ENCODE peak calls at places on chromosomes 4 and X, in eight cellular contexts. One of them, this sample, is unnamed.

GRCh38 chrX:129783176-129783776 is 3.5 kb downstream of the SASH3 start:
- DNase-seq in HL-60: no peak
- DNase-seq in vagina: no peak
- DNase-seq in breast epithelium: no peak
- DNase-seq in stomach: no peak
- DNase-seq in GM23338: no peak
- DNase-seq in esophagus muscularis mucosa: no peak
- DNase-seq in H1: no peak
- DNase-seq in this sample: no peak

GRCh38 chr4:138398297-138398696 is 156.1 kb upstream of the SLC7A11 start:
- DNase-seq in esophagus muscularis mucosa: no peak
- DNase-seq in H1: peak
- DNase-seq in stomach: no peak
- DNase-seq in GM23338: peak
- DNase-seq in breast epithelium: no peak
- DNase-seq in HL-60: no peak
- DNase-seq in vagina: no peak
- DNase-seq in this sample: no peak

GRCh38 chrX:45135616-45136015 is 65.1 kb downstream of the DIPK2B start:
- DNase-seq in vagina: no peak
- DNase-seq in HL-60: no peak
- DNase-seq in GM23338: no peak
- DNase-seq in H1: no peak
- DNase-seq in esophagus muscularis mucosa: no peak
- DNase-seq in breast epithelium: no peak
- DNase-seq in stomach: no peak
- DNase-seq in this sample: no peak

GRCh38 chrX:140440891-140441290 is 64.0 kb downstream of the SOX3 start:
- DNase-seq in HL-60: no peak
- DNase-seq in esophagus muscularis mucosa: no peak
- DNase-seq in vagina: no peak
- DNase-seq in GM23338: peak
- DNase-seq in stomach: no peak
- DNase-seq in breast epithelium: no peak
- DNase-seq in H1: no peak
- DNase-seq in this sample: no peak

GRCh38 chr4:8645753-8646124 is 53.2 kb downstream of the CPZ start:
- DNase-seq in esophagus muscularis mucosa: no peak
- DNase-seq in breast epithelium: peak
- DNase-seq in H1: no peak
- DNase-seq in GM23338: no peak
- DNase-seq in vagina: no peak
- DNase-seq in HL-60: no peak
- DNase-seq in stomach: peak
- DNase-seq in this sample: no peak

GRCh38 chr4:82282875-82283274 is 90.9 kb downstream of the HNRNPD start:
- DNase-seq in HL-60: no peak
- DNase-seq in breast epithelium: no peak
- DNase-seq in GM23338: peak
- DNase-seq in H1: no peak
- DNase-seq in esophagus muscularis mucosa: no peak
- DNase-seq in vagina: no peak
- DNase-seq in stomach: no peak
- DNase-seq in this sample: no peak

GRCh38 chr4:74044676-74045075 is 6.2 kb upstream of the CXCL3 start:
- DNase-seq in H1: no peak
- DNase-seq in vagina: no peak
- DNase-seq in HL-60: no peak
- DNase-seq in breast epithelium: no peak
- DNase-seq in GM23338: no peak
- DNase-seq in stomach: no peak
- DNase-seq in esophagus muscularis mucosa: no peak
- DNase-seq in this sample: no peak

GRCh38 chr4:88283661-88284377 is 542 bp downstream of the PPM1K start:
- DNase-seq in H1: no peak
- DNase-seq in stomach: peak
- DNase-seq in esophagus muscularis mucosa: peak
- DNase-seq in breast epithelium: peak
- DNase-seq in vagina: no peak
- DNase-seq in GM23338: peak
- DNase-seq in HL-60: no peak
- DNase-seq in this sample: no peak

GRCh38 chrX:41406211-41406610 is 40.9 kb upstream of the NYX start:
- DNase-seq in esophagus muscularis mucosa: no peak
- DNase-seq in breast epithelium: no peak
- DNase-seq in H1: no peak
- DNase-seq in GM23338: no peak
- DNase-seq in vagina: no peak
- DNase-seq in stomach: no peak
- DNase-seq in HL-60: no peak
- DNase-seq in this sample: no peak

GRCh38 chr4:160276785-160277325 is 1174.0 kb downstream of the RAPGEF2 start:
- DNase-seq in GM23338: no peak
- DNase-seq in HL-60: no peak
- DNase-seq in esophagus muscularis mucosa: no peak
- DNase-seq in vagina: no peak
- DNase-seq in H1: no peak
- DNase-seq in breast epithelium: no peak
- DNase-seq in stomach: no peak
- DNase-seq in this sample: no peak

GRCh38 chr4:185950891-185951290 is 118.1 kb upstream of the TLR3 start:
- DNase-seq in GM23338: no peak
- DNase-seq in vagina: no peak
- DNase-seq in esophagus muscularis mucosa: no peak
- DNase-seq in breast epithelium: no peak
- DNase-seq in H1: no peak
- DNase-seq in HL-60: no peak
- DNase-seq in stomach: no peak
- DNase-seq in this sample: no peak

GRCh38 chr4:164706675-164707074 is 47.3 kb upstream of the SMIM31 start:
- DNase-seq in breast epithelium: no peak
- DNase-seq in HL-60: no peak
- DNase-seq in esophagus muscularis mucosa: no peak
- DNase-seq in stomach: no peak
- DNase-seq in GM23338: peak
- DNase-seq in H1: no peak
- DNase-seq in vagina: no peak
- DNase-seq in this sample: no peak

GRCh38 chr4:100372432-100372831 is 145.4 kb downstream of the EMCN start:
- DNase-seq in GM23338: peak
- DNase-seq in breast epithelium: no peak
- DNase-seq in esophagus muscularis mucosa: no peak
- DNase-seq in stomach: no peak
- DNase-seq in HL-60: no peak
- DNase-seq in H1: no peak
- DNase-seq in vagina: no peak
- DNase-seq in this sample: no peak

GRCh38 chr4:149896428-149896827 is 80.8 kb upstream of the IQCM start:
- DNase-seq in GM23338: peak
- DNase-seq in H1: no peak
- DNase-seq in breast epithelium: no peak
- DNase-seq in vagina: no peak
- DNase-seq in stomach: no peak
- DNase-seq in HL-60: no peak
- DNase-seq in esophagus muscularis mucosa: no peak
- DNase-seq in this sample: no peak

GRCh38 chr4:155571184-155571944 is 95.3 kb upstream of the GUCY1A1 start:
- DNase-seq in GM23338: no peak
- DNase-seq in H1: no peak
- DNase-seq in vagina: no peak
- DNase-seq in esophagus muscularis mucosa: no peak
- DNase-seq in stomach: no peak
- DNase-seq in HL-60: no peak
- DNase-seq in breast epithelium: no peak
- DNase-seq in this sample: no peak

GRCh38 chrX:133654801-133655200 is 239.5 kb upstream of the GPC4 start:
- DNase-seq in HL-60: no peak
- DNase-seq in vagina: no peak
- DNase-seq in GM23338: no peak
- DNase-seq in H1: no peak
- DNase-seq in stomach: no peak
- DNase-seq in breast epithelium: no peak
- DNase-seq in esophagus muscularis mucosa: no peak
- DNase-seq in this sample: no peak

GRCh38 chrX:71285929-71286328 is 2.5 kb downstream of the NONO start:
- DNase-seq in GM23338: no peak
- DNase-seq in H1: no peak
- DNase-seq in vagina: no peak
- DNase-seq in stomach: no peak
- DNase-seq in HL-60: no peak
- DNase-seq in breast epithelium: no peak
- DNase-seq in esophagus muscularis mucosa: no peak
- DNase-seq in this sample: no peak
- TF ChIP-seq POLR2AphosphoS5 in GM23338: no peak
- TF ChIP-seq POLR2AphosphoS5 in H1: no peak
- TF ChIP-seq POLR2AphosphoS5 in vagina: no peak
- TF ChIP-seq POLR2AphosphoS5 in stomach: no peak
- TF ChIP-seq POLR2AphosphoS5 in HL-60: no peak
- TF ChIP-seq POLR2AphosphoS5 in breast epithelium: no peak
- TF ChIP-seq POLR2AphosphoS5 in esophagus muscularis mucosa: no peak
- TF ChIP-seq POLR2AphosphoS5 in this sample: no peak

DNA sequence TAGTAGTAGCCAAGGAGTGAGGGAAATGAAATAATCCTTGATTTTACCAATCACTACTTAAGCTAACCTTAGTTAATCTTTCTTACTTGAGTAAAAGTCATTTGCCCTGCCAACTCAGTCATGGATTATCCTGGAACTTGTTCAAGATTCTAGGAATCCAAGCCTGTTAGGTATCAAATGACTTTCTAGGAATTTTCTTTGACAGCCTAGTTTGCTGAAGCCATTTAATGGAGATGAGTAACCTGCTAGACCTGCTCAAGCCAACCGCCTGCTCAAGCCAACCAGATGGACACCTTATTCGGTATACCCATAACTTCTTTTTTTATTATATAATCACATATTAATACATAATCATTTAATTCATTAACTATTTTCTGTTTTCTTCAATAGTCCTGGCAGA is 180.4 kb downstream of the KLHL13 start:
- DNase-seq in stomach: no peak
- DNase-seq in HL-60: no peak
- DNase-seq in breast epithelium: no peak
- DNase-seq in H1: no peak
- DNase-seq in vagina: no peak
- DNase-seq in esophagus muscularis mucosa: no peak
- DNase-seq in GM23338: no peak
- DNase-seq in this sample: no peak
- TF ChIP-seq POLR2AphosphoS5 in stomach: no peak
- TF ChIP-seq POLR2AphosphoS5 in HL-60: no peak
- TF ChIP-seq POLR2AphosphoS5 in breast epithelium: no peak
- TF ChIP-seq POLR2AphosphoS5 in H1: no peak
- TF ChIP-seq POLR2AphosphoS5 in vagina: no peak
- TF ChIP-seq POLR2AphosphoS5 in esophagus muscularis mucosa: no peak
- TF ChIP-seq POLR2AphosphoS5 in GM23338: no peak
- TF ChIP-seq POLR2AphosphoS5 in this sample: no peak

GRCh38 chr4:153610623-153611376 is 73.3 kb upstream of the TLR2 start:
- DNase-seq in breast epithelium: no peak
- DNase-seq in HL-60: no peak
- DNase-seq in esophagus muscularis mucosa: no peak
- DNase-seq in stomach: no peak
- DNase-seq in vagina: no peak
- DNase-seq in GM23338: peak
- DNase-seq in H1: no peak
- DNase-seq in this sample: no peak
- TF ChIP-seq POLR2AphosphoS5 in breast epithelium: no peak
- TF ChIP-seq POLR2AphosphoS5 in HL-60: no peak
- TF ChIP-seq POLR2AphosphoS5 in esophagus muscularis mucosa: no peak
- TF ChIP-seq POLR2AphosphoS5 in stomach: no peak
- TF ChIP-seq POLR2AphosphoS5 in vagina: no peak
- TF ChIP-seq POLR2AphosphoS5 in GM23338: no peak
- TF ChIP-seq POLR2AphosphoS5 in H1: no peak
- TF ChIP-seq POLR2AphosphoS5 in this sample: no peak

GRCh38 chr4:7267829-7268228 is 75.5 kb downstream of the SORCS2 start:
- DNase-seq in vagina: no peak
- DNase-seq in H1: no peak
- DNase-seq in esophagus muscularis mucosa: no peak
- DNase-seq in HL-60: no peak
- DNase-seq in breast epithelium: no peak
- DNase-seq in GM23338: no peak
- DNase-seq in stomach: no peak
- DNase-seq in this sample: no peak

GRCh38 chr4:7266525-7267292 is 74.4 kb downstream of the SORCS2 start:
- DNase-seq in vagina: no peak
- DNase-seq in esophagus muscularis mucosa: no peak
- DNase-seq in stomach: no peak
- DNase-seq in H1: peak
- DNase-seq in breast epithelium: no peak
- DNase-seq in GM23338: peak
- DNase-seq in HL-60: no peak
- DNase-seq in this sample: no peak

GRCh38 chr4:7273741-7274297 is 81.5 kb downstream of the SORCS2 start:
- DNase-seq in HL-60: no peak
- DNase-seq in GM23338: no peak
- DNase-seq in vagina: no peak
- DNase-seq in H1: no peak
- DNase-seq in stomach: no peak
- DNase-seq in breast epithelium: no peak
- DNase-seq in esophagus muscularis mucosa: no peak
- DNase-seq in this sample: no peak

GRCh38 chr4:7268941-7269340 is 76.6 kb downstream of the SORCS2 start:
- DNase-seq in HL-60: no peak
- DNase-seq in H1: no peak
- DNase-seq in GM23338: no peak
- DNase-seq in stomach: no peak
- DNase-seq in breast epithelium: no peak
- DNase-seq in vagina: no peak
- DNase-seq in esophagus muscularis mucosa: no peak
- DNase-seq in this sample: no peak

DNA sequence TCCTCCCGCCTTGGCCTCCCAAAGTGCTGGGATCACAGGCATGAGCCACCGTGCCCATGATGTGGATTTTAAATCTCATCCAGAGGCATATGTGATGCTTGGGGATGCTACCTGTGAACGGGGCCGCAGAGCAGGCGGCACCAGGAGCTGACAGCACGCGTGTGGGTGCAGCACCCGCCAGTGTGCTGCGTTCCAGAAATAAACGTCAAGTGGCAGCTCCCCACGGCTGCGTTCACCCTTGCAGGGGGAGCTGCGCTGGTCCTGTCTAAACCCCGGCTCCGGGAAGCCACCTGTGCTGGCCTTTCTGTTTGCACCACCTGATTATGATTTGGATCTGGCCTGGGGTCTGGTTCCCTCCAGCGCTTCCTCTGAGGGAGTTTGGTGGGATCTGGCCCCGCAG is 77.8 kb downstream of the SORCS2 start:
- DNase-seq in GM23338: no peak
- DNase-seq in HL-60: no peak
- DNase-seq in esophagus muscularis mucosa: no peak
- DNase-seq in H1: no peak
- DNase-seq in vagina: no peak
- DNase-seq in stomach: no peak
- DNase-seq in breast epithelium: no peak
- DNase-seq in this sample: no peak
- TF ChIP-seq POLR2AphosphoS5 in GM23338: no peak
- TF ChIP-seq POLR2AphosphoS5 in HL-60: no peak
- TF ChIP-seq POLR2AphosphoS5 in esophagus muscularis mucosa: no peak
- TF ChIP-seq POLR2AphosphoS5 in H1: no peak
- TF ChIP-seq POLR2AphosphoS5 in vagina: no peak
- TF ChIP-seq POLR2AphosphoS5 in stomach: no peak
- TF ChIP-seq POLR2AphosphoS5 in breast epithelium: no peak
- TF ChIP-seq POLR2AphosphoS5 in this sample: no peak

GRCh38 chrX:19568422-19568821 is 53.1 kb upstream of the MAP3K15 start:
- DNase-seq in breast epithelium: no peak
- DNase-seq in GM23338: no peak
- DNase-seq in stomach: no peak
- DNase-seq in HL-60: no peak
- DNase-seq in esophagus muscularis mucosa: no peak
- DNase-seq in vagina: no peak
- DNase-seq in H1: no peak
- DNase-seq in this sample: no peak
- TF ChIP-seq POLR2AphosphoS5 in breast epithelium: no peak
- TF ChIP-seq POLR2AphosphoS5 in GM23338: no peak
- TF ChIP-seq POLR2AphosphoS5 in stomach: no peak
- TF ChIP-seq POLR2AphosphoS5 in HL-60: no peak
- TF ChIP-seq POLR2AphosphoS5 in esophagus muscularis mucosa: no peak
- TF ChIP-seq POLR2AphosphoS5 in vagina: no peak
- TF ChIP-seq POLR2AphosphoS5 in H1: no peak
- TF ChIP-seq POLR2AphosphoS5 in this sample: no peak

This sample was measured in SK-N-MC.